ENCODE peak calls at places on chromosome 7, in five cellular contexts. One of them, this sample, is unnamed. For H3K9me3, the result is how much of the 10 kb centered on the place peaks cover.

GRCh38 chr7:46664458-46664857 is 743.4 kb upstream of the IGFBP3 start:
- DNase-seq in H1: no peak
- DNase-seq in SK-N-SH: no peak
- DNase-seq in K562: no peak
- DNase-seq in GM12878: no peak
- DNase-seq in this sample: no peak

GRCh38 chr7:18624436-18624835 is 128.9 kb downstream of the HDAC9 start:
- DNase-seq in K562: no peak
- DNase-seq in GM12878: no peak
- DNase-seq in SK-N-SH: no peak
- DNase-seq in H1: no peak
- DNase-seq in this sample: no peak

GRCh38 chr7:142104550-142105527 is 6.7 kb upstream of the MGAM2 start:
- DNase-seq in GM12878: no peak
- DNase-seq in SK-N-SH: no peak
- DNase-seq in H1: no peak
- DNase-seq in K562: no peak
- DNase-seq in this sample: peak

GRCh38 chr7:101952355-101953247 is 135.2 kb downstream of the CUX1 start:
- DNase-seq in GM12878: no peak
- DNase-seq in K562: peak
- DNase-seq in SK-N-SH: no peak
- DNase-seq in H1: no peak
- DNase-seq in this sample: no peak

GRCh38 chr7:137242616-137243015 is 100.9 kb downstream of the PTN start:
- DNase-seq in GM12878: no peak
- DNase-seq in SK-N-SH: no peak
- DNase-seq in H1: no peak
- DNase-seq in K562: no peak
- DNase-seq in this sample: no peak

GRCh38 chr7:63521-64021 is 128.8 kb upstream of the FAM20C start:
- DNase-seq in SK-N-SH: no peak
- DNase-seq in K562: no peak
- DNase-seq in H1: no peak
- DNase-seq in GM12878: no peak
- DNase-seq in this sample: no peak

GRCh38 chr7:96199421-96199820 is 122.5 kb downstream of the SLC25A13 start:
- DNase-seq in H1: no peak
- DNase-seq in K562: peak
- DNase-seq in SK-N-SH: no peak
- DNase-seq in GM12878: no peak
- DNase-seq in this sample: no peak

GRCh38 chr7:106143711-106144347 is 31.7 kb upstream of the SYPL1 start:
- DNase-seq in SK-N-SH: no peak
- DNase-seq in GM12878: no peak
- DNase-seq in H1: no peak
- DNase-seq in K562: peak
- DNase-seq in this sample: no peak

GRCh38 chr7:50564630-50565558 is at the start of gene DDC:
- DNase-seq in SK-N-SH: peak
- DNase-seq in K562: no peak
- DNase-seq in H1: no peak
- DNase-seq in GM12878: no peak
- DNase-seq in this sample: peak

GRCh38 chr7:22564511-22565045 is 64.6 kb upstream of the STEAP1B start:
- DNase-seq in K562: peak
- DNase-seq in H1: no peak
- DNase-seq in SK-N-SH: no peak
- DNase-seq in GM12878: no peak
- DNase-seq in this sample: no peak

GRCh38 chr7:32515890-32516550 is 20.7 kb downstream of the AVL9 start:
- DNase-seq in H1: no peak
- DNase-seq in GM12878: no peak
- DNase-seq in SK-N-SH: no peak
- DNase-seq in K562: no peak
- DNase-seq in this sample: peak

GRCh38 chr7:134452419-134452827 is 6.5 kb downstream of the AKR1B1 start:
- DNase-seq in SK-N-SH: no peak
- DNase-seq in H1: no peak
- DNase-seq in GM12878: no peak
- DNase-seq in K562: no peak
- DNase-seq in this sample: no peak

GRCh38 chr7:100464210-100464660 is at the start of gene SPACDR:
- DNase-seq in SK-N-SH: no peak
- DNase-seq in H1: no peak
- DNase-seq in GM12878: no peak
- DNase-seq in K562: no peak
- DNase-seq in this sample: no peak

GRCh38 chr7:1193593-1194424 is 33.8 kb upstream of the ZFAND2A start:
- DNase-seq in H1: no peak
- DNase-seq in SK-N-SH: peak
- DNase-seq in K562: no peak
- DNase-seq in GM12878: no peak
- DNase-seq in this sample: no peak

GRCh38 chr7:20310963-20311742 is 19.5 kb upstream of the ITGB8 start:
- DNase-seq in SK-N-SH: no peak
- DNase-seq in K562: peak
- DNase-seq in GM12878: peak
- DNase-seq in H1: no peak
- DNase-seq in this sample: peak

GRCh38 chr7:727104-727805 is at the start of gene PRKAR1B:
- DNase-seq in K562: peak
- DNase-seq in GM12878: no peak
- DNase-seq in SK-N-SH: peak
- DNase-seq in H1: no peak
- DNase-seq in this sample: no peak

GRCh38 chr7:96321670-96322372 is at the start of gene SLC25A13:
- DNase-seq in K562: peak
- DNase-seq in H1: no peak
- DNase-seq in GM12878: peak
- DNase-seq in SK-N-SH: peak
- DNase-seq in this sample: peak

GRCh38 chr7:106400990-106401389 is 116.2 kb upstream of the NAMPT start:
- DNase-seq in SK-N-SH: no peak
- DNase-seq in GM12878: no peak
- DNase-seq in H1: no peak
- DNase-seq in K562: no peak
- DNase-seq in this sample: no peak

GRCh38 chr7:37084303-37084702 is 360.0 kb upstream of the AOAH start:
- DNase-seq in GM12878: no peak
- DNase-seq in SK-N-SH: no peak
- DNase-seq in K562: no peak
- DNase-seq in H1: no peak
- DNase-seq in this sample: no peak

GRCh38 chr7:128387663-128388485 is 21.9 kb downstream of the IMPDH1 start:
- DNase-seq in K562: peak
- DNase-seq in H1: peak
- DNase-seq in GM12878: no peak
- DNase-seq in SK-N-SH: peak
- DNase-seq in this sample: peak

DNA sequence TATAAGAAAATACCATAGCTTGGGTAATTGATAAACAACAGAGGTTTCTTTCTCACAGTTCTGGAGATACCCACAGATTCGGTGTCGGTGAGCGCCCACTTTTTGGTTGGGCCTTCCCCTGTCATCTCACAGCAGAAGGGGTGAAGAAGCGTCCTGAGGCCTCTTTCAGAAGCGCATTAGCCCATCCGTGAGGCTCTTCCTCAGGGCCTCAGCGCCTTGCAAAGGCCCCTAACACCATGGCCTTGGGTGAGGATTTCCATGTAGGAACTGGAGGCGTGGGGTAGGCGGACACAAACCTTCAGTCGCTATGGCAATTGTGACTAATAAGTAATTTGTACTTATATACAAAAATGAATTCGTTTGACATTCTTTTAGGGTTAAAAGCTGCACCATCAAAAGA is 316.0 kb downstream of the PTPRN2 start:
- DNase-seq in H1: no peak
- DNase-seq in GM12878: no peak
- DNase-seq in K562: no peak
- DNase-seq in SK-N-SH: peak
- DNase-seq in this sample: no peak
- H3K9me3 ChIP-seq in H1: half or more
- H3K9me3 ChIP-seq in GM12878: under half
- H3K9me3 ChIP-seq in K562: under half
- H3K9me3 ChIP-seq in SK-N-SH: under half
- H3K9me3 ChIP-seq in this sample: under half

GRCh38 chr7:143285806-143286521 is 1.2 kb downstream of the TMEM139 start:
- DNase-seq in H1: no peak
- DNase-seq in GM12878: no peak
- DNase-seq in SK-N-SH: no peak
- DNase-seq in K562: no peak
- DNase-seq in this sample: no peak
- H3K27ac ChIP-seq in H1: no peak
- H3K27ac ChIP-seq in GM12878: no peak
- H3K27ac ChIP-seq in SK-N-SH: no peak
- H3K27ac ChIP-seq in K562: no peak
- H3K27ac ChIP-seq in this sample: peak

DNA sequence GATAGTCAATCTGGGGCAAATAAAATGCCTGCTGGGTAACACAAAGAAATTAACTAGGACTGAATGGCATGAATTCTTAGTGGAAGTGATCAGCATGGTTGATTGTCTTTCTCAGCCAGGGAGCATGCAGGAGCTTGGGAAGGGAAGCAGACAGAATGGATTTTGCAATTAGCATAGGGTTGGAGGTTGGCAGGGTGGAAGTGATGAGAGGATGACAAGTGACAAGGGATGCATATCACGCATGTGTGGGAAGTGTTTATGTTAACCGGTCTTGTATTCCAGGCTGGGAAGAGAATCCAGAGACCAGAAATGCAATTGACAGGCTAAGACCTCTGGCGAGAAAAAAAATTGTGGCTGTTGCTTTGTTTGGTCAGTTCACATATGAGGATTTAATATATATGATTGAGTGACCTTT is 8.2 kb downstream of the MDFIC start:
- DNase-seq in SK-N-SH: no peak
- DNase-seq in GM12878: no peak
- DNase-seq in K562: no peak
- DNase-seq in H1: no peak
- DNase-seq in this sample: no peak
- TF ChIP-seq GABPA in SK-N-SH: no peak
- TF ChIP-seq GABPA in GM12878: no peak
- TF ChIP-seq GABPA in K562: no peak
- TF ChIP-seq GABPA in H1: no peak
- TF ChIP-seq GABPA in this sample: no peak

GRCh38 chr7:16398211-16399017 is 22.9 kb downstream of the CRPPA start:
- DNase-seq in GM12878: no peak
- DNase-seq in SK-N-SH: no peak
- DNase-seq in H1: no peak
- DNase-seq in K562: no peak
- DNase-seq in this sample: no peak
- H3K9me3 ChIP-seq in GM12878: under half
- H3K9me3 ChIP-seq in SK-N-SH: under half
- H3K9me3 ChIP-seq in H1: under half
- H3K9me3 ChIP-seq in K562: half or more
- H3K9me3 ChIP-seq in this sample: half or more

GRCh38 chr7:99209781-99210180 is 1.9 kb upstream of the KPNA7 start:
- DNase-seq in H1: no peak
- DNase-seq in GM12878: no peak
- DNase-seq in K562: no peak
- DNase-seq in SK-N-SH: no peak
- DNase-seq in this sample: no peak

GRCh38 chr7:99210265-99210970 is 2.5 kb upstream of the KPNA7 start:
- DNase-seq in SK-N-SH: no peak
- DNase-seq in H1: no peak
- DNase-seq in K562: no peak
- DNase-seq in GM12878: no peak
- DNase-seq in this sample: peak

GRCh38 chr7:99211241-99211602 is 3.3 kb upstream of the KPNA7 start:
- DNase-seq in H1: no peak
- DNase-seq in GM12878: no peak
- DNase-seq in SK-N-SH: no peak
- DNase-seq in K562: no peak
- DNase-seq in this sample: no peak
- H3K27ac ChIP-seq in H1: no peak
- H3K27ac ChIP-seq in GM12878: no peak
- H3K27ac ChIP-seq in SK-N-SH: no peak
- H3K27ac ChIP-seq in K562: no peak
- H3K27ac ChIP-seq in this sample: peak

DNA sequence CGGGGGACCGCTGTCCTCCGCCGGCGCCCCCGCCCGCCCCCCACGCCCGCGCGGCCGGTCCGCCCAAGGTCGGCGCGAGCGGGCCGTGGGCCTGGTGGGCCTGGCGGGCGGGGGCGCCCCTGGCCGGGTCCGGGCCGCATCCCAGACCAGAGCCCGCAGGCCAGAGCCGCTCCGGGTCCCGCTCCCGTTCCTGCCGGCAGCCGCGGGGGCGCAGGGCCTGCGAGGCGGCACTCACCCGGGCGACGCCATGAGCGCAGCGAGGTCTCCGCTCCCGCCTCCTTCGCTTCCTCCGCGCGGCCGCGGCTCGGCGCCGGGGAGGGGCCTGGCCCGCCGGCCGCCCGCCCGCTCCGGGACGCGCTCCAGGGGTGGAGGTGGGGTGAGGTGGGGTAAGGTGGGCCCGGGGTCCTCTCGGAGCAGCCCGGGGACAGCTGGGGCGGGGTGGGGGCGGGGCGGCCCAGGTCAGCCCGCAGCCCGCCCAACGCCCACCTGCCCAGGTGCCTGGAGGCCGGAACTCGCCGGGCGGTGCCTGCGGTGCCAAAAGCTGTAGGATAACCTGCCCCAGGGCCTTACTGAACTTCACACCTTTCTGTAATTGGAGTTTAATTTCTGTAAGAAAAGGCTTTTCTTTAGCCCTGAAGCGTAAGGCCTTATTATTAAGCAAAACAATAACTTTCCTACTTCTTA is at the start of gene URGCP:
- DNase-seq in H1: no peak
- DNase-seq in K562: peak
- DNase-seq in SK-N-SH: peak
- DNase-seq in GM12878: no peak
- DNase-seq in this sample: no peak
- TF ChIP-seq GABPA in H1: no peak
- TF ChIP-seq GABPA in K562: no peak
- TF ChIP-seq GABPA in SK-N-SH: no peak
- TF ChIP-seq GABPA in GM12878: no peak
- TF ChIP-seq GABPA in this sample: no peak

DNA sequence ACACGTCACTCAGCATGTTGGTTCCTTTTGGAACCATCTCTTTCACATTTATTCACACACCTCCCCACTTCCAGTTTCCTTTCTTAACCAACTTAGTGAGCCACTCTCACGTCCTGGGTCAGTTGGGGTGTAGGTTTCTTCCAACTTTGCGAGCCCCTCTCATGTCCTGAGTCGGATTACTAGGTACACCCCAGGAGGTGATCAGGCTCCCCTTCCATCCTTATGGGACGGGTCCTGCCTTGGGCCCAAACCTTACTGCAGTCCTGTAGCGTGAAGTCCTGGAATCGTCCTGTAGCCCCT is 7.7 kb downstream of the ERV3-1 start:
- DNase-seq in K562: no peak
- DNase-seq in H1: no peak
- DNase-seq in GM12878: no peak
- DNase-seq in SK-N-SH: no peak
- DNase-seq in this sample: no peak
- H3K9me3 ChIP-seq in K562: half or more
- H3K9me3 ChIP-seq in H1: under half
- H3K9me3 ChIP-seq in GM12878: under half
- H3K9me3 ChIP-seq in SK-N-SH: under half
- H3K9me3 ChIP-seq in this sample: under half

GRCh38 chr7:40793132-40793531 is 658.3 kb downstream of the SUGCT start:
- DNase-seq in K562: no peak
- DNase-seq in H1: no peak
- DNase-seq in GM12878: no peak
- DNase-seq in SK-N-SH: no peak
- DNase-seq in this sample: no peak
- H3K27ac ChIP-seq in K562: no peak
- H3K27ac ChIP-seq in H1: no peak
- H3K27ac ChIP-seq in GM12878: no peak
- H3K27ac ChIP-seq in SK-N-SH: peak
- H3K27ac ChIP-seq in this sample: no peak